ENCODE peak calls at places on chromosomes 5 and 9, in eight cellular contexts. One of them, this sample, is unnamed.

GRCh38 chr5:132907161-132907560 is 33.7 kb downstream of the LEAP2 start:
- DNase-seq in GM23338: no peak
- DNase-seq in fibroblast of lung: no peak
- DNase-seq in A673: no peak
- DNase-seq in PC-9: no peak
- DNase-seq in mammary epithelial cell: no peak
- DNase-seq in HCT116: no peak
- DNase-seq in hepatocyte: no peak
- DNase-seq in this sample: no peak

GRCh38 chr9:113675475-113675941 is 200.6 kb upstream of the ZNF618 start:
- DNase-seq in GM23338: no peak
- DNase-seq in fibroblast of lung: peak; percentile 99
- DNase-seq in A673: no peak
- DNase-seq in PC-9: peak; percentile 15
- DNase-seq in mammary epithelial cell: peak; percentile 86
- DNase-seq in HCT116: no peak
- DNase-seq in hepatocyte: no peak
- DNase-seq in this sample: no peak

GRCh38 chr9:86487222-86487841 is 133.1 kb upstream of the TUT7 start:
- DNase-seq in GM23338: peak; percentile 74
- DNase-seq in fibroblast of lung: peak; percentile 46
- DNase-seq in A673: peak; percentile 90
- DNase-seq in PC-9: no peak
- DNase-seq in mammary epithelial cell: peak; percentile 40
- DNase-seq in HCT116: peak; percentile 31
- DNase-seq in hepatocyte: peak; percentile 70
- DNase-seq in this sample: peak; percentile 87

GRCh38 chr9:27442464-27442863 is 81.6 kb upstream of the IFNK start:
- DNase-seq in GM23338: no peak
- DNase-seq in fibroblast of lung: no peak
- DNase-seq in A673: no peak
- DNase-seq in PC-9: no peak
- DNase-seq in mammary epithelial cell: no peak
- DNase-seq in HCT116: no peak
- DNase-seq in hepatocyte: no peak
- DNase-seq in this sample: no peak

GRCh38 chr9:80605793-80606192 is 1034.0 kb downstream of the TLE4 start:
- DNase-seq in GM23338: peak; percentile 20
- DNase-seq in fibroblast of lung: peak; percentile 74
- DNase-seq in A673: no peak
- DNase-seq in PC-9: no peak
- DNase-seq in mammary epithelial cell: no peak
- DNase-seq in HCT116: no peak
- DNase-seq in hepatocyte: no peak
- DNase-seq in this sample: no peak

GRCh38 chr5:122498163-122498562 is 186.1 kb downstream of the SNCAIP start:
- DNase-seq in GM23338: peak; percentile 87
- DNase-seq in fibroblast of lung: no peak
- DNase-seq in A673: peak; percentile 4
- DNase-seq in PC-9: no peak
- DNase-seq in mammary epithelial cell: no peak
- DNase-seq in HCT116: no peak
- DNase-seq in hepatocyte: peak; percentile 56
- DNase-seq in this sample: no peak

GRCh38 chr9:15229475-15229874 is 77.5 kb downstream of the TTC39B start:
- DNase-seq in GM23338: no peak
- DNase-seq in fibroblast of lung: no peak
- DNase-seq in A673: no peak
- DNase-seq in PC-9: no peak
- DNase-seq in mammary epithelial cell: no peak
- DNase-seq in HCT116: no peak
- DNase-seq in hepatocyte: no peak
- DNase-seq in this sample: no peak

GRCh38 chr5:32092938-32093812 is 80.9 kb downstream of the GOLPH3 start:
- DNase-seq in GM23338: peak; percentile 96
- DNase-seq in fibroblast of lung: peak; percentile 68
- DNase-seq in A673: peak; percentile 86
- DNase-seq in PC-9: peak; percentile 75
- DNase-seq in mammary epithelial cell: peak; percentile 66
- DNase-seq in HCT116: peak; percentile 52
- DNase-seq in hepatocyte: peak; percentile 88
- DNase-seq in this sample: no peak

GRCh38 chr5:43073597-43074546 is 33.8 kb upstream of the ANXA2R start:
- DNase-seq in GM23338: peak; percentile 81
- DNase-seq in fibroblast of lung: no peak
- DNase-seq in A673: peak; percentile 62
- DNase-seq in PC-9: peak; percentile 55
- DNase-seq in mammary epithelial cell: peak; percentile 21
- DNase-seq in HCT116: peak; percentile 32
- DNase-seq in hepatocyte: peak; percentile 40
- DNase-seq in this sample: no peak

GRCh38 chr5:68047035-68047434 is 168.5 kb upstream of the PIK3R1 start:
- DNase-seq in GM23338: no peak
- DNase-seq in fibroblast of lung: peak; percentile 92
- DNase-seq in A673: no peak
- DNase-seq in PC-9: no peak
- DNase-seq in mammary epithelial cell: peak; percentile 65
- DNase-seq in HCT116: no peak
- DNase-seq in hepatocyte: no peak
- DNase-seq in this sample: no peak

GRCh38 chr5:146797683-146798082 is 80.9 kb downstream of the PPP2R2B start:
- DNase-seq in GM23338: no peak
- DNase-seq in fibroblast of lung: no peak
- DNase-seq in A673: no peak
- DNase-seq in PC-9: no peak
- DNase-seq in mammary epithelial cell: no peak
- DNase-seq in HCT116: no peak
- DNase-seq in hepatocyte: no peak
- DNase-seq in this sample: no peak

GRCh38 chr9:127921592-127922120 is 4.8 kb upstream of the ST6GALNAC4 start:
- DNase-seq in GM23338: peak; percentile 75
- DNase-seq in fibroblast of lung: no peak
- DNase-seq in A673: peak; percentile 63
- DNase-seq in PC-9: peak; percentile 68
- DNase-seq in mammary epithelial cell: no peak
- DNase-seq in HCT116: no peak
- DNase-seq in hepatocyte: peak; percentile 73
- DNase-seq in this sample: no peak

GRCh38 chr5:926416-927171 is 33.9 kb downstream of the TRIP13 start:
- DNase-seq in GM23338: peak; percentile 74
- DNase-seq in fibroblast of lung: peak; percentile 29
- DNase-seq in A673: peak; percentile 64
- DNase-seq in PC-9: no peak
- DNase-seq in mammary epithelial cell: no peak
- DNase-seq in HCT116: no peak
- DNase-seq in hepatocyte: peak; percentile 68
- DNase-seq in this sample: no peak

GRCh38 chr5:150658121-150658520 is 2.9 kb upstream of the MYOZ3 start:
- DNase-seq in GM23338: no peak
- DNase-seq in fibroblast of lung: no peak
- DNase-seq in A673: no peak
- DNase-seq in PC-9: no peak
- DNase-seq in mammary epithelial cell: no peak
- DNase-seq in HCT116: no peak
- DNase-seq in hepatocyte: no peak
- DNase-seq in this sample: no peak

GRCh38 chr5:132639706-132640130 is 18.3 kb upstream of the IL13 start:
- DNase-seq in GM23338: no peak
- DNase-seq in fibroblast of lung: no peak
- DNase-seq in A673: no peak
- DNase-seq in PC-9: no peak
- DNase-seq in mammary epithelial cell: no peak
- DNase-seq in HCT116: no peak
- DNase-seq in hepatocyte: no peak
- DNase-seq in this sample: no peak

GRCh38 chr5:88474574-88474973 is 205.9 kb upstream of the TMEM161B start:
- DNase-seq in GM23338: no peak
- DNase-seq in fibroblast of lung: no peak
- DNase-seq in A673: no peak
- DNase-seq in PC-9: no peak
- DNase-seq in mammary epithelial cell: no peak
- DNase-seq in HCT116: no peak
- DNase-seq in hepatocyte: peak; percentile 11
- DNase-seq in this sample: no peak

GRCh38 chr9:36161187-36161586 is 8.0 kb upstream of the CCIN start:
- DNase-seq in GM23338: no peak
- DNase-seq in fibroblast of lung: peak; percentile 53
- DNase-seq in A673: no peak
- DNase-seq in PC-9: no peak
- DNase-seq in mammary epithelial cell: no peak
- DNase-seq in HCT116: no peak
- DNase-seq in hepatocyte: no peak
- DNase-seq in this sample: no peak

GRCh38 chr5:133257977-133258376 is 206.2 kb downstream of the HSPA4 start:
- DNase-seq in GM23338: no peak
- DNase-seq in fibroblast of lung: no peak
- DNase-seq in A673: no peak
- DNase-seq in PC-9: no peak
- DNase-seq in mammary epithelial cell: no peak
- DNase-seq in HCT116: no peak
- DNase-seq in hepatocyte: no peak
- DNase-seq in this sample: no peak

GRCh38 chr9:38227061-38227540 is 158.1 kb upstream of the SHB start:
- DNase-seq in GM23338: peak; percentile 84
- DNase-seq in fibroblast of lung: peak; percentile 93
- DNase-seq in A673: peak; percentile 51
- DNase-seq in PC-9: peak; percentile 92
- DNase-seq in mammary epithelial cell: peak; percentile 95
- DNase-seq in HCT116: no peak
- DNase-seq in hepatocyte: peak; percentile 90
- DNase-seq in this sample: no peak

GRCh38 chr5:32076699-32077695 is 97.1 kb downstream of the GOLPH3 start:
- DNase-seq in GM23338: peak; percentile 75
- DNase-seq in fibroblast of lung: peak; percentile 87
- DNase-seq in A673: peak; percentile 75
- DNase-seq in PC-9: peak; percentile 47
- DNase-seq in mammary epithelial cell: peak; percentile 39
- DNase-seq in HCT116: peak; percentile 34
- DNase-seq in hepatocyte: peak; percentile 66
- DNase-seq in this sample: no peak

GRCh38 chr5:37103302-37103701 is 145.9 kb downstream of the CPLANE1 start:
- DNase-seq in GM23338: no peak
- DNase-seq in fibroblast of lung: no peak
- DNase-seq in A673: no peak
- DNase-seq in PC-9: no peak
- DNase-seq in mammary epithelial cell: no peak
- DNase-seq in HCT116: no peak
- DNase-seq in hepatocyte: no peak
- DNase-seq in this sample: no peak

GRCh38 chr9:97072285-97072770 is 33.4 kb upstream of the CTSV start:
- DNase-seq in GM23338: no peak
- DNase-seq in fibroblast of lung: no peak
- DNase-seq in A673: no peak
- DNase-seq in PC-9: peak; percentile 11
- DNase-seq in mammary epithelial cell: no peak
- DNase-seq in HCT116: no peak
- DNase-seq in hepatocyte: peak; percentile 44
- DNase-seq in this sample: no peak

GRCh38 chr5:151738125-151738848 is 20.1 kb downstream of the ATOX1 start:
- DNase-seq in GM23338: no peak
- DNase-seq in fibroblast of lung: peak; percentile 70
- DNase-seq in A673: no peak
- DNase-seq in PC-9: no peak
- DNase-seq in mammary epithelial cell: no peak
- DNase-seq in HCT116: no peak
- DNase-seq in hepatocyte: no peak
- DNase-seq in this sample: no peak

GRCh38 chr9:88725300-88726024 is 190.5 kb downstream of the NXNL2 start:
- DNase-seq in GM23338: peak; percentile 41
- DNase-seq in fibroblast of lung: no peak
- DNase-seq in A673: no peak
- DNase-seq in PC-9: no peak
- DNase-seq in mammary epithelial cell: no peak
- DNase-seq in HCT116: no peak
- DNase-seq in hepatocyte: no peak
- DNase-seq in this sample: no peak

GRCh38 chr5:74040811-74041491 is 415.0 kb downstream of the ARHGEF28 start:
- DNase-seq in GM23338: no peak
- DNase-seq in fibroblast of lung: peak; percentile 60
- DNase-seq in A673: no peak
- DNase-seq in PC-9: no peak
- DNase-seq in mammary epithelial cell: peak; percentile 33
- DNase-seq in HCT116: no peak
- DNase-seq in hepatocyte: no peak
- DNase-seq in this sample: no peak

GRCh38 chr9:135605238-135605781 is 34.0 kb downstream of the GLT6D1 start:
- DNase-seq in GM23338: no peak
- DNase-seq in fibroblast of lung: no peak
- DNase-seq in A673: no peak
- DNase-seq in PC-9: no peak
- DNase-seq in mammary epithelial cell: no peak
- DNase-seq in HCT116: no peak
- DNase-seq in hepatocyte: no peak
- DNase-seq in this sample: no peak
- TF ChIP-seq EZH2 in GM23338: no peak
- TF ChIP-seq EZH2 in fibroblast of lung: no peak
- TF ChIP-seq EZH2 in A673: no peak
- TF ChIP-seq EZH2 in PC-9: no peak
- TF ChIP-seq EZH2 in mammary epithelial cell: no peak
- TF ChIP-seq EZH2 in HCT116: no peak
- TF ChIP-seq EZH2 in hepatocyte: no peak
- TF ChIP-seq EZH2 in this sample: no peak

GRCh38 chr5:173283318-173284288 is 44.6 kb downstream of the STC2 start:
- DNase-seq in GM23338: peak; percentile 93
- DNase-seq in fibroblast of lung: peak; percentile 65
- DNase-seq in A673: peak; percentile 80
- DNase-seq in PC-9: peak; percentile 85
- DNase-seq in mammary epithelial cell: peak; percentile 75
- DNase-seq in HCT116: peak; percentile 72
- DNase-seq in hepatocyte: peak; percentile 90
- DNase-seq in this sample: no peak
- TF ChIP-seq EZH2 in GM23338: no peak
- TF ChIP-seq EZH2 in fibroblast of lung: no peak
- TF ChIP-seq EZH2 in A673: no peak
- TF ChIP-seq EZH2 in PC-9: no peak
- TF ChIP-seq EZH2 in mammary epithelial cell: no peak
- TF ChIP-seq EZH2 in HCT116: no peak
- TF ChIP-seq EZH2 in hepatocyte: no peak
- TF ChIP-seq EZH2 in this sample: no peak

DNA sequence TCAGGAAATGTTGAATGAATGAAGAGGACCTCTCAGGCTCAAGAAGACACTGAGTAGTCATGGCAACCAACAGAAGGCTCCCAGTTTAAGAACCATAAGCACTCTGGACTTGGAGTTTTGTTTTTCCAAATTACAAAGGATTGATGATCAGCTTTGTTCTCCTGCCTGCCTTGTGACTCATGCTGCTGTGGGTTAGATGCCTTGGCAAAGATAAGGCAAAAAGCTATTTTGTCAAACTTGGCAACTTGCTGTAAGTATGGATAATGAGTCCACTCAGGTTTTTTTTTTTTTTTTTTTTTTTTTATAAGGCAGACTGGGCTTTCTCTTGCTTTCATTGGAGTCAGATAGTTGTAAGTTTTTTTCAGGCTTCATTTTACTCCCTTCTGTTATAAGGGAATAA is 365.0 kb downstream of the TMEM232 start:
- DNase-seq in GM23338: no peak
- DNase-seq in fibroblast of lung: peak; percentile 92
- DNase-seq in A673: no peak
- DNase-seq in PC-9: no peak
- DNase-seq in mammary epithelial cell: no peak
- DNase-seq in HCT116: no peak
- DNase-seq in hepatocyte: no peak
- DNase-seq in this sample: no peak
- TF ChIP-seq EZH2 in GM23338: no peak
- TF ChIP-seq EZH2 in fibroblast of lung: no peak
- TF ChIP-seq EZH2 in A673: no peak
- TF ChIP-seq EZH2 in PC-9: no peak
- TF ChIP-seq EZH2 in mammary epithelial cell: no peak
- TF ChIP-seq EZH2 in HCT116: no peak
- TF ChIP-seq EZH2 in hepatocyte: no peak
- TF ChIP-seq EZH2 in this sample: no peak

GRCh38 chr9:93951655-93952118 is 3.5 kb downstream of the BARX1 start:
- DNase-seq in GM23338: peak; percentile 31
- DNase-seq in fibroblast of lung: no peak
- DNase-seq in A673: no peak
- DNase-seq in PC-9: no peak
- DNase-seq in mammary epithelial cell: no peak
- DNase-seq in HCT116: no peak
- DNase-seq in hepatocyte: no peak
- DNase-seq in this sample: no peak
- TF ChIP-seq EZH2 in GM23338: peak; percentile 81
- TF ChIP-seq EZH2 in fibroblast of lung: peak; percentile 33
- TF ChIP-seq EZH2 in A673: peak; percentile 73
- TF ChIP-seq EZH2 in PC-9: no peak
- TF ChIP-seq EZH2 in mammary epithelial cell: peak; percentile 20
- TF ChIP-seq EZH2 in HCT116: no peak
- TF ChIP-seq EZH2 in hepatocyte: peak; percentile 99
- TF ChIP-seq EZH2 in this sample: peak; percentile 25

This sample was measured in SK-N-MC.